ENCODE peak calls at places on chromosomes 3 and 15, in five cellular contexts. H is mesenchymal stem cell, Y is heart left ventricle, A is IMR-90, F is suprapubic skin. E is an unnamed sample. For H3K36me3 and H3K27me3, the result is how much of the 10 kb centered on the place peaks cover.

GRCh38 chr15:67024322-67024997 is 40.9 kb upstream of the SMAD3 start:
- DNase-seq in Y (peak), H (peak), F (peak), A (peak), E (peak)

GRCh38 chr3:11157406-11157805 is 3.1 kb downstream of the HRH1 start:
- DNase-seq in A (no peak), Y (no peak), H (no peak), F (peak), E (no peak)

GRCh38 chr3:22013641-22014040 is 262.6 kb upstream of the ZNF385D start:
- DNase-seq in A (no peak), H (no peak), Y (no peak), F (no peak), E (no peak)

GRCh38 chr3:148736086-148736485 is 38.4 kb downstream of the AGTR1 start:
- DNase-seq in A (no peak), H (no peak), Y (no peak), F (no peak), E (no peak)

GRCh38 chr3:13278783-13279531 is 141.2 kb downstream of the NUP210 start:
- DNase-seq in A (peak), Y (no peak), H (peak), F (no peak), E (no peak)

GRCh38 chr3:159964166-159964973 is 24.3 kb upstream of the IL12A start:
- DNase-seq in Y (no peak), H (peak), A (peak), F (no peak), E (no peak)

GRCh38 chr3:86410587-86410986 is 580.4 kb downstream of the VGLL3 start:
- DNase-seq in A (no peak), H (no peak), Y (no peak), F (no peak), E (no peak)

GRCh38 chr3:128041378-128041777 is 10.9 kb upstream of the SEC61A1 start:
- DNase-seq in H (no peak), Y (no peak), F (no peak), A (no peak), E (no peak)

GRCh38 chr15:57671636-57672035 is 34.9 kb upstream of the POLR2M start:
- DNase-seq in Y (no peak), H (no peak), F (no peak), A (no peak), E (no peak)

GRCh38 chr3:88149146-88149515 is 628 bp upstream of the C3orf38 start:
- DNase-seq in A (peak), Y (no peak), H (no peak), F (no peak), E (peak)

GRCh38 chr15:43509002-43509922 is 8.1 kb upstream of the MAP1A start:
- DNase-seq in Y (no peak), F (no peak), A (no peak), H (peak), E (no peak)
- H3K4me3 ChIP-seq in Y (peak), F (peak), A (no peak), H (no peak), E (peak)

GRCh38 chr3:9388142-9388541 is 9.3 kb upstream of the SETD5 start:
- DNase-seq in A (no peak), H (no peak), Y (no peak), F (no peak), E (no peak)
- H3K36me3 ChIP-seq in A (under half), H (under half), Y (half or more), F (half or more), E (half or more)

DNA sequence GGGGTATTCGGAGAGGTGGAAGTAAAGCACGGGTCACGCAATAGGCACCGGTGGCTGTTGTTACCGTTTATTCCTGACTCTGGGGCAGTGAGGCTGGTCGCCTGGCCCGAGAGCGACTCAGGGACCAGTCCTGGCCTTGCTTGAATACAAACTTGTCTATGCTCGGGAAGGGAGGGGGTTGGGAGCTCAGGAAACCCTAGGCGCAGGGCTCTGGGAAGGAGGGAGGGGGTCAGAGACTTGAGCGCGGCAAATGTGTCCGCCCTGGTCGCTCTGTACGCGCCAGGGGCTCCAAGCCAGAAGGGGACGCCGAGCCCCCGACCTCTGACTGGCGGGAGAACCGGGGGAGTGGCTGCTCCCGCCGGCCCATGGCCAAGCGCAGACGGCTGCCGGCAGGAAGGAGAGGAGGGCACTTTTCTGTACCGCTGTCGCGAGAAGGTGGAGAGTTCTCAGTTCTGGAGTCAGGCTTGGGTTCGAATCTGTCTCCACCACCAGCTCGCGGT is 1.5 kb downstream of the SPSB4 start:
- DNase-seq in H (no peak), Y (peak), F (no peak), A (no peak), E (no peak)
- H3K27me3 ChIP-seq in H (half or more), Y (under half), F (half or more), A (half or more), E (half or more)

DNA sequence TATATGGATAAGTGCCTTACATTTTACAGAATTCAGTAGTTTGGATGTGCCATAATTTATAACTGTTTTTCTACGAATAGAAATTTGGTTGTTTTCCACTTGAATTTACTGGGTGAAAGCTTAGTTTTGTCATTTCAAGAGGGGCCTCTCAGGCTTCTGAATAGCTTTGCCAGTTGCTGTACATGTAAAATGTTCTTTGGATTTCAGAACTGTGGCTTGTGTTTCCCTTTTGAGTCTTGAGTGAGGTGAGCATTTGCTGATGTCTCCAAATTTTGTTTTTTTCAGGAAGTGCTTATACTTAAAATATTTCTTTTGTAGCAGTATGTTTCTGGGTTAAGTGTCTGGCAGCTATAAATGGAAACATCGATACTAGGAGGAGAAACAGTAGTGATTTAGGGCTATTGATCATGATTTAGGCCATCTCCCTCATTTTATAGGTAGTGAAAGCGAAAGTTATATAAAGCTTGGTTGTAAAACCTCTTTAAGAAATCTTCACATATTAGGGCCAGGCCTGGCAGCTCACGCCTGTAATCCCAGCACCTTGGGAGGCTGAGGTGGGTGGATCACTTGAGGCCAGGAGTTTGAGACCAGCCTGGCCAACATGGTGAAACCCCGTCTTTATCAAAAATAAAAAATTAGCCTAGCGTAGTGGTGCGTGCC is 9.2 kb upstream of the TRAK1 start:
- DNase-seq in F (no peak), H (no peak), Y (no peak), A (no peak), E (no peak)
- H3K4me3 ChIP-seq in F (no peak), H (no peak), Y (no peak), A (no peak), E (no peak)

GRCh38 chr3:48470286-48470685 is 23.7 kb downstream of the ATRIP start:
- DNase-seq in A (no peak), H (no peak), Y (no peak), F (no peak), E (no peak)
- H3K36me3 ChIP-seq in A (under half), H (half or more), Y (under half), F (under half), E (under half)

E was measured in MG63.